ENCODE peak calls at places on chromosomes 12 and 14, in nine cellular contexts. One of them, this sample, is unnamed.

GRCh38 chr14:24690492-24690891 is 56.5 kb upstream of the GZMB start:
- DNase-seq in kidney glomerular epithelial cell: no peak
- DNase-seq in activated naive CD4-positive, alpha-beta T cell: no peak
- DNase-seq in HT1080: no peak
- DNase-seq in A673: no peak
- DNase-seq in amniotic stem cell: no peak
- DNase-seq in endodermal cell: peak; percentile 79
- DNase-seq in pons: no peak
- DNase-seq in aorta: no peak
- DNase-seq in this sample: no peak

GRCh38 chr14:26598672-26599131 is 869 bp upstream of the NOVA1 start:
- DNase-seq in kidney glomerular epithelial cell: peak; percentile 16
- DNase-seq in activated naive CD4-positive, alpha-beta T cell: no peak
- DNase-seq in HT1080: no peak
- DNase-seq in A673: peak; percentile 24
- DNase-seq in amniotic stem cell: no peak
- DNase-seq in endodermal cell: no peak
- DNase-seq in pons: no peak
- DNase-seq in aorta: no peak
- DNase-seq in this sample: no peak

GRCh38 chr12:19165446-19165845 is 35.9 kb downstream of the PLEKHA5 start:
- DNase-seq in kidney glomerular epithelial cell: no peak
- DNase-seq in activated naive CD4-positive, alpha-beta T cell: no peak
- DNase-seq in HT1080: no peak
- DNase-seq in A673: no peak
- DNase-seq in amniotic stem cell: no peak
- DNase-seq in endodermal cell: no peak
- DNase-seq in pons: no peak
- DNase-seq in aorta: no peak
- DNase-seq in this sample: no peak

GRCh38 chr14:20627337-20628032 is 14.0 kb downstream of the OR6S1 start:
- DNase-seq in kidney glomerular epithelial cell: no peak
- DNase-seq in activated naive CD4-positive, alpha-beta T cell: no peak
- DNase-seq in HT1080: no peak
- DNase-seq in A673: no peak
- DNase-seq in amniotic stem cell: no peak
- DNase-seq in endodermal cell: no peak
- DNase-seq in pons: no peak
- DNase-seq in aorta: no peak
- DNase-seq in this sample: no peak

GRCh38 chr12:109018276-109018675 is 2.6 kb downstream of the SVOP start:
- DNase-seq in kidney glomerular epithelial cell: no peak
- DNase-seq in activated naive CD4-positive, alpha-beta T cell: no peak
- DNase-seq in HT1080: no peak
- DNase-seq in A673: no peak
- DNase-seq in amniotic stem cell: no peak
- DNase-seq in endodermal cell: no peak
- DNase-seq in pons: peak; percentile 4
- DNase-seq in aorta: no peak
- DNase-seq in this sample: no peak

GRCh38 chr14:22890416-22890815 is 7.4 kb downstream of the REM2 start:
- DNase-seq in kidney glomerular epithelial cell: no peak
- DNase-seq in activated naive CD4-positive, alpha-beta T cell: no peak
- DNase-seq in HT1080: no peak
- DNase-seq in A673: no peak
- DNase-seq in amniotic stem cell: no peak
- DNase-seq in endodermal cell: no peak
- DNase-seq in pons: no peak
- DNase-seq in aorta: no peak
- DNase-seq in this sample: no peak

GRCh38 chr14:73394317-73394716 is 64.0 kb downstream of the NUMB start:
- DNase-seq in kidney glomerular epithelial cell: no peak
- DNase-seq in activated naive CD4-positive, alpha-beta T cell: no peak
- DNase-seq in HT1080: no peak
- DNase-seq in A673: no peak
- DNase-seq in amniotic stem cell: no peak
- DNase-seq in endodermal cell: no peak
- DNase-seq in pons: no peak
- DNase-seq in aorta: no peak
- DNase-seq in this sample: no peak

GRCh38 chr14:64541261-64541970 is 875 bp downstream of the HSPA2 start:
- DNase-seq in kidney glomerular epithelial cell: no peak
- DNase-seq in activated naive CD4-positive, alpha-beta T cell: no peak
- DNase-seq in HT1080: no peak
- DNase-seq in A673: no peak
- DNase-seq in amniotic stem cell: no peak
- DNase-seq in endodermal cell: no peak
- DNase-seq in pons: peak; percentile 32
- DNase-seq in aorta: peak; percentile 81
- DNase-seq in this sample: no peak

GRCh38 chr12:107653519-107653918 is 32.1 kb upstream of the PWP1 start:
- DNase-seq in kidney glomerular epithelial cell: no peak
- DNase-seq in activated naive CD4-positive, alpha-beta T cell: no peak
- DNase-seq in HT1080: no peak
- DNase-seq in A673: no peak
- DNase-seq in amniotic stem cell: no peak
- DNase-seq in endodermal cell: no peak
- DNase-seq in pons: no peak
- DNase-seq in aorta: no peak
- DNase-seq in this sample: no peak

GRCh38 chr12:26292596-26292995 is 97.2 kb downstream of the SSPN start:
- DNase-seq in kidney glomerular epithelial cell: no peak
- DNase-seq in activated naive CD4-positive, alpha-beta T cell: no peak
- DNase-seq in HT1080: peak; percentile 53
- DNase-seq in A673: no peak
- DNase-seq in amniotic stem cell: no peak
- DNase-seq in endodermal cell: no peak
- DNase-seq in pons: no peak
- DNase-seq in aorta: no peak
- DNase-seq in this sample: no peak

GRCh38 chr12:15206831-15207394 is 14.3 kb downstream of the RERG start:
- DNase-seq in kidney glomerular epithelial cell: no peak
- DNase-seq in activated naive CD4-positive, alpha-beta T cell: no peak
- DNase-seq in HT1080: no peak
- DNase-seq in A673: no peak
- DNase-seq in amniotic stem cell: no peak
- DNase-seq in endodermal cell: no peak
- DNase-seq in pons: no peak
- DNase-seq in aorta: no peak
- DNase-seq in this sample: peak; percentile 36